ENCODE peak calls at places on chromosomes 11 and 22, in five cellular contexts. S, O, L, C and Z are unnamed samples.

GRCh38 chr11:65493367-65494176 is 5.3 kb upstream of the MALAT1 start:
- DNase-seq in L (peak; percentile 99), S (peak; percentile 92), O (peak; percentile 99), C (no peak), Z (peak; percentile 93)

GRCh38 chr11:129249351-129249750 is 57.2 kb upstream of the ARHGAP32 start:
- DNase-seq in L (peak; percentile 60), O (peak; percentile 96), C (no peak), S (no peak), Z (peak; percentile 91)

GRCh38 chr22:42214625-42215415 is 55.6 kb downstream of the TCF20 start:
- DNase-seq in C (no peak), O (no peak), S (peak; percentile 49), L (no peak), Z (no peak)

GRCh38 chr11:1150095-1150494 is 7.7 kb upstream of the MUC5AC start:
- DNase-seq in S (peak; percentile 42), C (no peak), L (no peak), O (no peak), Z (no peak)

GRCh38 chr11:34514597-34514996 is 1.0 kb upstream of the ELF5 start:
- DNase-seq in C (no peak), L (no peak), O (no peak), S (no peak), Z (no peak)

GRCh38 chr11:10623797-10624761 is 55.6 kb upstream of the LYVE1 start:
- DNase-seq in L (peak; percentile 47), S (no peak), C (peak; percentile 40), O (no peak), Z (peak; percentile 56)

GRCh38 chr11:2808850-2809847 is 76.4 kb downstream of the CDKN1C start:
- DNase-seq in C (no peak), S (peak; percentile 6), L (no peak), O (no peak), Z (no peak)

GRCh38 chr11:14892036-14892556 is at the start of gene CYP2R1:
- DNase-seq in O (peak; percentile 97), S (peak; percentile 96), L (peak; percentile 97), C (peak; percentile 96), Z (peak; percentile 95)

GRCh38 chr11:83019888-83020579 is 51.7 kb downstream of the RAB30 start:
- DNase-seq in C (no peak), O (no peak), L (no peak), S (peak; percentile 88), Z (no peak)

GRCh38 chr11:77377734-77378133 is 76.2 kb upstream of the GDPD4 start:
- DNase-seq in O (no peak), L (no peak), C (no peak), S (no peak), Z (no peak)

GRCh38 chr11:6608726-6609501 is 3.1 kb downstream of the TAF10 start:
- DNase-seq in O (no peak), L (no peak), S (no peak), C (no peak), Z (no peak)

GRCh38 chr11:105432241-105432995 is 177.5 kb upstream of the GRIA4 start:
- DNase-seq in S (no peak), C (no peak), L (no peak), O (no peak), Z (no peak)

GRCh38 chr11:127624455-127624854 is 623.9 kb upstream of the KIRREL3 start:
- DNase-seq in L (no peak), C (no peak), S (no peak), O (peak; percentile 19), Z (no peak)

DNA sequence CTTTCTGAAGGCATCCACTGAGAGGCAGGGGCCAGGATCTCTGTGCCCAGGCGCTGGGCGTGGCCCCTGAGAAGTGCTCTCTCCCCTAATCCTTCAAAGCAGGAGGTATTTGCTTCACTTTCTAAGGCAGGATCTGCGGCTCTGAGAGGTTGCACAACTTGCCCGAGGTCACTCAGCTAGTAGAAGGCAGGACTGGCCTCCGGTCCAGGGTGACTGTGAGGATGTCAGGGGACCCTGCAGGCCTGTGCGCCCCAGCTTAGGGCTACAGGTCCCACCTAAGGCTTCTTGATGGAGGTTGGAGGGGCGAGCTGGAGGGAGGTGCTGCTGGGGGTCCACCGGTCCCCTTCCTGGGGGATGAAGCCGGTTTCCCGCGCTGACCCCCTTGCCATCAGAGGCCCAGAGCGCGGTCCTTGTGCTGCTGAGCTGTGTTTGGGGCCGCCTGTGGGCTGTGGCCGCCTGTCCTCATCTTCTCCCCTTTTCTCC is 979 bp downstream of the SMIM38 start:
- DNase-seq in C (no peak), L (no peak), O (no peak), S (no peak), Z (peak; percentile 66)
- H3K4me3 ChIP-seq in C (no peak overlapping the region), L (no peak overlapping the region), O (no peak overlapping the region), S (peak overlapping the region; percentile 11), Z (no peak overlapping the region)

DNA sequence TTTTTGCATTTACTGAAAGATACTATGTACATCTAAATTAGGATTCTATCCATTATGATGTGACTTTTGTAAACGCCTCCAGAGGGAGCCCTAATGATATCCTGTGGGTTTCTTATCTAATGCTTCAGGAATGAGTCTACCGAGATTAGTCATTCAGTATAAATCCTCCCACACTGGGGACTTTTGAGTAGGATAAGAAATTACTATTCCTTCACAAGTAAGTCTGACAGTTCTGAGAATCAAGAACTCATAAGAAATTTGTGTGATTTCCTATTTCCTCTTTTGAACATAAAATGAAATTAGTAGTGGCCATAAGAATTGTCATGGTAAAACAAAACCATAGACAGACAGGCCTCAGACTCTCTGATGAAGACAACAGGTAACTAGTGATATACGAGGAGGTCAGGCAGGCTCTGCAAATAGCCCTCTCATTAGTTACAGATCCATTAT is 10.0 kb upstream of the OR5M1 start:
- DNase-seq in C (peak; percentile 55), O (peak; percentile 13), S (no peak), L (peak; percentile 86), Z (peak; percentile 13)
- TF ChIP-seq CTCF in C (peak; percentile 29), O (peak; percentile 29), S (peak; percentile 31), L (peak; percentile 81), Z (peak; percentile 12)

GRCh38 chr11:86248609-86249008 is 4.1 kb downstream of the EED start:
- DNase-seq in C (no peak), S (no peak), L (no peak), O (no peak), Z (no peak)
- H3K4me3 ChIP-seq in C (no peak overlapping the region), S (no peak overlapping the region), L (no peak overlapping the region), O (no peak overlapping the region), Z (no peak overlapping the region)

GRCh38 chr11:122879785-122880184 is 2.8 kb upstream of the JHY start:
- DNase-seq in C (peak; percentile 40), L (no peak), O (no peak), S (no peak), Z (no peak)
- TF ChIP-seq CTCF in C (no peak), L (no peak), O (no peak), S (no peak), Z (no peak)

DNA sequence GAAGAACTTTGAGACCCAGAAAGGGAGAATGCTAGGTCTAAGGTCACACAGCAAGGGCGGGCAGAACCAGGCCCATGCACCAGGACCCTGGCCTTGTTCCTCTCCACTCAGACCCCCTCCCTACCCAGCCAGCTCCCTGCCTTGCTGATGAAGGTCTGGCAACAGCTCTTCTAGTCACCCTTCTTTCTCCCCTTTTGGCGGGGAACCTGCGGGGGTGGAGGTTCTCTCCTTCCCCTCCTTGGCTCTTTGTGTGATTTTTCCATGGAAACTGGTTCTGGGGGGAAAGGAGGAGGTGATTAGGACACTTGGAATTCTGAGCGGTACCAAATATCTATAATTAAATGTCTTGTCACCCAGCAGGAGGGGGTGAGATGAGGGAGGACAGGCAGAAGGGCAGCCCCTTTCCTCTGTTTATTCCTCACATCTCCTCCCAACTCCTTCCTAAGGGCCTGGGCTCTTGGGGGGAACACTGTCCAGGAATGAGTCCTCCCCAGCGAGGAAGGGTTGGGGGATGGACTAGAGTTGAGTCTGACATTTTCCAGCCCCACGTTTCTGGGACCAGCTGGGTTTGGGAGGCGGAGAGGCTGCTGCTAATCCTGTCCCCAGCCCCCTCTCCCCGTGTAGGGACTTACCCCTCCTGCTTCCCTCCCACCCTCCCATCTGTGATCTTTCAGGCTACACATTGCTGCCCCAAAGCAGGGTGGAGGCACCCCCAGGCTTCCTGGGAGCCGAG is 7.4 kb downstream of the ARHGEF17 start:
- DNase-seq in L (no peak), S (peak; percentile 29), C (no peak), O (no peak), Z (no peak)
- H3K4me3 ChIP-seq in L (no peak overlapping the region), S (peak overlapping the region; percentile 22), C (no peak overlapping the region), O (no peak overlapping the region), Z (peak overlapping the region; percentile 7)

GRCh38 chr11:101323997-101324396 is 194.4 kb upstream of the PGR start:
- DNase-seq in C (peak; percentile 2), S (no peak), O (no peak), L (no peak), Z (no peak)
- TF ChIP-seq CTCF in C (peak; percentile 8), S (no peak), O (no peak), L (peak; percentile 53), Z (peak; percentile 34)

GRCh38 chr22:50532824-50533344 is 3.1 kb upstream of the TYMP start:
- DNase-seq in L (no peak), S (no peak), C (no peak), O (no peak), Z (no peak)
- H3K4me3 ChIP-seq in L (no peak overlapping the region), S (peak overlapping the region; percentile 69), C (no peak overlapping the region), O (no peak overlapping the region), Z (peak overlapping the region; percentile 83)